ENCODE peak calls at places on chromosomes 4 and X, in four cellular contexts. H is H1, V is HepG2, J is SK-N-SH. Y is an unnamed sample.

GRCh38 chrX:155880586-155881157 is 473 bp upstream of the VAMP7 start:
- DNase-seq in J (peak), V (no peak), H (no peak), Y (no peak)

GRCh38 chrX:8820910-8821527 is 19.8 kb upstream of the FAM9A start:
- DNase-seq in V (no peak), J (no peak), H (peak), Y (peak)

GRCh38 chr4:53943345-53944085 is 120.9 kb downstream of the CHIC2 start:
- DNase-seq in J (no peak), H (no peak), V (no peak), Y (no peak)

GRCh38 chr4:113594231-113594556 is 167.3 kb downstream of the CAMK2D start:
- DNase-seq in V (no peak), J (no peak), H (no peak), Y (no peak)

GRCh38 chr4:165203541-165204461 is 3.6 kb upstream of the KLHL2 start:
- DNase-seq in J (no peak), V (no peak), H (no peak), Y (no peak)

GRCh38 chrX:57227691-57228090 is 58.8 kb upstream of the FAAH2 start:
- DNase-seq in H (no peak), J (no peak), V (no peak), Y (no peak)

GRCh38 chrX:17860811-17861495 is at the start of gene RAI2:
- DNase-seq in V (no peak), J (peak), H (peak), Y (peak)

GRCh38 chr4:1045595-1046201 is 34.3 kb downstream of the FGFRL1 start:
- DNase-seq in J (no peak), H (no peak), V (no peak), Y (no peak)

GRCh38 chrX:20066968-20067708 is 49.6 kb downstream of the MAP7D2 start:
- DNase-seq in H (no peak), J (peak), V (peak), Y (peak)

GRCh38 chr4:139619644-139620043 is 46.0 kb upstream of the MGST2 start:
- DNase-seq in H (no peak), J (no peak), V (peak), Y (peak)

GRCh38 chr4:110287130-110287529 is 88.7 kb upstream of the ELOVL6 start:
- DNase-seq in V (no peak), J (no peak), H (no peak), Y (peak)

GRCh38 chrX:154730271-154730883 is 20.5 kb downstream of the GAB3 start:
- DNase-seq in H (no peak), J (no peak), V (no peak), Y (peak)

GRCh38 chr4:157217708-157218107 is 2.8 kb upstream of the GRIA2 start:
- DNase-seq in J (peak), V (peak), H (no peak), Y (no peak)

GRCh38 chr4:26130173-26130572 is 190.6 kb upstream of the RBPJ start:
- DNase-seq in V (no peak), H (no peak), J (no peak), Y (no peak)

DNA sequence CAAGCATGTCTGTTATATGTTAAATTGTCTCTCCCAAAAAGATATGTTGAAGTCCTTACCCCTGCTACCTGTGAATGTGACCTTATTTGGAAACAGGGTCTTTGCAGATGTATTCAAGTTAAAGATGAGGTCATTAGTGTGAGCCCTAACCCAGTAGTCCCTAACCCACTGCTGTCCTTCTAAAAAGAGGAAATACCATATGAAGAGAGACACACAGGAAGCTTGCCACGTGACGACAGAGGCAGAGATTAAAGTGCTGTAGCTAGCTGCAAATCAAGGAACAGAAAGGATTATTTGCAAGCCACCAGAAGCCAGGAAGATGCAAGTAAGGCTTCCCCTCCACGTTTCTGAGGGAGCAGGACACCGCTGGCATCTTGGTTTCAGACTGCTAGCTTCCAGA is 150.1 kb downstream of the HNRNPD start:
- DNase-seq in H (no peak), J (no peak), V (no peak), Y (no peak)
- TF ChIP-seq JUND in H (no peak), J (no peak), V (no peak), Y (no peak)

GRCh38 chr4:10552591-10553280 is 95.5 kb upstream of the ZNF518B start:
- DNase-seq in H (no peak), V (no peak), J (no peak), Y (no peak)

DNA sequence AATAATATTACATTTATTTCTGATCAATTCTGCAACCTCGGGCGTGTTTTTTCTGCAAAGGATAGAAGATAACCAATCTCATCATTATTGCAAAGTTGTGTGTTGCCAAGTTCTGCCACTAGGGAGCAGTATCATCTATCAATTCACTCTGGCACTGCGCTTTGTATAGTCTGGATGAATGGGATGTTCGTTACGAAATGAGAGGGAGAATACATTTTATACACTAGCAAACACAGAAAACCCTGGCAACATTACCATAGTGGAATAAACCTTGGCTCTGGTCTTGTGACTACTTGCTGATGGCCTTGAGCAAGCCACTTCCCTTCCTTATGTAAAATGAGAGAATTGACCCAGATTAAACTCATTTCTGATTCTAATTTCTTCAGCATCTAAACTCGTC is 97.5 kb upstream of the ZNF518B start:
- DNase-seq in V (peak), J (peak), H (peak), Y (peak)
- TF ChIP-seq JUND in V (no peak), J (no peak), H (no peak), Y (no peak)

GRCh38 chrX:54042609-54043010 is 1.7 kb downstream of the PHF8 start:
- DNase-seq in J (peak), H (peak), V (peak), Y (peak)
- TF ChIP-seq JUND in J (no peak), H (no peak), V (no peak), Y (no peak)

GRCh38 chr4:101229116-101229515 is 118.2 kb downstream of the PPP3CA start:
- DNase-seq in J (no peak), V (no peak), H (no peak), Y (no peak)

GRCh38 chr4:101232074-101232776 is 115.1 kb downstream of the PPP3CA start:
- DNase-seq in H (no peak), J (no peak), V (no peak), Y (no peak)

GRCh38 chr4:101227715-101228114 is 119.6 kb downstream of the PPP3CA start:
- DNase-seq in J (no peak), V (no peak), H (no peak), Y (no peak)

GRCh38 chr4:101236097-101236496 is 111.2 kb downstream of the PPP3CA start:
- DNase-seq in V (no peak), J (no peak), H (no peak), Y (no peak)

DNA sequence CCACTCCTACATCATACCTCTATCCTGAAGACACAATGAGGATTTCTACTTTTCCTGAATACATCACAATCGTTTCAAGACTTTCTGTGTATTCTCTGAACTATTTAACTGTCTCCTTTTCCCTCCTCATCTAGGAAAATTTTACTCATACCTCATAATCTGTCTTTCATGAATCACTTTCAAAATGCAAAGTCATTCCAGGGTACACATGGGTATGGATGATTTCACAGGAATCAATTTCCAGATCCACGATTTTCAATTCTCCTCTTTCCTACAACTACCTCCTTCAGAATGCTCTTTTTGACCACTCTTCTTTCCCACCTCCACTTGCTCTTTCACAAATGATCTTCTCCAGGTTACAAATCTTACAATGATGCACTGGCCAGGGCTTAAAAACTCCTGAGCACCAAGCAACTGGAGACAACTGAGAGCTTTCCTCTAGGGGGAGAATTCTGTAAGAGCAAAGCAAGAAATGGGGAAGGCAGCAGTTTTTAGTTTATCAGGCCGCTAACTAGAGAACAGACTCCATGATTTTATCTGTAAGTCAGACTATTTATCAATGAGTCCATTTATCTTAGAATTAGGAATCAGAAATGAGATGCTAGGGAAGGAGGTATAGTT is 116.4 kb downstream of the PPP3CA start:
- DNase-seq in V (no peak), J (no peak), H (no peak), Y (no peak)
- TF ChIP-seq JUND in V (no peak), J (no peak), H (no peak), Y (no peak)

Y was measured in T47D.